ENCODE peak calls at places on chromosomes 3 and 15, in eight cellular contexts. N is endothelial cell of umbilical vein, J is HCT116, V is Panc1, L is GM12892, O is GM12891, K is transverse colon, C is breast epithelium. F is an unnamed sample.

GRCh38 chr3:185070491-185071335 is 82.1 kb downstream of the C3orf70 start:
- DNase-seq in N (peak), J (peak), V (no peak), L (no peak), O (no peak), K (peak), C (no peak), F (no peak)

GRCh38 chr3:179463299-179463698 is 12.0 kb upstream of the GNB4 start:
- DNase-seq in N (no peak), J (no peak), V (no peak), L (no peak), O (no peak), K (no peak), C (no peak), F (no peak)

GRCh38 chr15:40843885-40844542 is at the start of gene SPINT1:
- DNase-seq in N (no peak), J (no peak), V (no peak), L (peak), O (peak), K (peak), C (peak), F (no peak)

GRCh38 chr3:124491098-124491497 is 239.2 kb upstream of the UMPS start:
- DNase-seq in N (no peak), J (no peak), V (no peak), L (no peak), O (no peak), K (peak), C (no peak), F (no peak)

GRCh38 chr3:166783206-166783605 is 596.9 kb downstream of the ZBBX start:
- DNase-seq in N (no peak), J (no peak), V (no peak), L (no peak), O (no peak), K (no peak), C (no peak), F (no peak)

GRCh38 chr3:187919018-187919417 is 173.8 kb upstream of the BCL6 start:
- DNase-seq in N (no peak), J (no peak), V (no peak), L (no peak), O (peak), K (peak), C (no peak), F (no peak)

GRCh38 chr3:172213168-172213567 is 173.8 kb downstream of the FNDC3B start:
- DNase-seq in N (no peak), J (no peak), V (no peak), L (no peak), O (no peak), K (no peak), C (no peak), F (no peak)

GRCh38 chr3:141234283-141234682 is 2.7 kb downstream of the PXYLP1 start:
- DNase-seq in N (no peak), J (no peak), V (no peak), L (no peak), O (no peak), K (no peak), C (no peak), F (no peak)

GRCh38 chr3:195571361-195571760 is 12.4 kb downstream of the APOD start:
- DNase-seq in N (no peak), J (no peak), V (no peak), L (no peak), O (no peak), K (no peak), C (no peak), F (no peak)

GRCh38 chr3:53816430-53816829 is 29.8 kb downstream of the CHDH start:
- DNase-seq in N (no peak), J (no peak), V (no peak), L (no peak), O (no peak), K (no peak), C (no peak), F (no peak)

GRCh38 chr3:55723653-55724406 is 236.7 kb upstream of the WNT5A start:
- DNase-seq in N (no peak), J (no peak), V (no peak), L (no peak), O (no peak), K (no peak), C (no peak), F (no peak)

GRCh38 chr3:46862689-46863020 is 589 bp downstream of the MYL3 start:
- DNase-seq in N (no peak), J (no peak), V (no peak), L (no peak), O (no peak), K (no peak), C (no peak), F (no peak)

GRCh38 chr3:125643127-125643526 is 47.8 kb upstream of the OSBPL11 start:
- DNase-seq in N (no peak), J (no peak), V (no peak), L (no peak), O (no peak), K (no peak), C (no peak), F (no peak)

GRCh38 chr3:49273825-49274532 is 3.1 kb downstream of the C3orf62 start:
- DNase-seq in N (no peak), J (no peak), V (no peak), L (no peak), O (no peak), K (no peak), C (no peak), F (no peak)

DNA sequence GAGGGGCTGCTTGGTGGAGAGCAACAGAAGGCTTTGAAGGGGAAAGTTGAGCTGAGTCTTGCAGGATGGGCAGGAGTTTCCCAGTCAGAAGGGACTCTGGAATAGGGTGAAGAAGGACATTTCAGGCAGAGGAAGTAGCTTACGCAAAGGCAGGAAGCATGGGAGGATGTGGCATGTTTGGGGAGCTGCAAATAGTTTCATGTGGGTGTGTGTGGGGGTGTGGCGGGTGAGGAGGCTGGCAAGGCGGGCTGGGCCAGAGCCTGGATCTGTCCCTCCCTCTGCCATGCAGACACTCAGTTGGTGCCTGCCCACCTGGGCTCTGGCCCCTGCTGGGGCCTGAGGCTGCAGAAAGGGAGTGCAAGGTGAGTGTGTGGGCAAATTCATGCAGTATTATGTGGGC is 10.4 kb downstream of the TEX264 start:
- DNase-seq in N (no peak), J (no peak), V (no peak), L (no peak), O (no peak), K (peak), C (no peak), F (no peak)
- TF ChIP-seq POLR2AphosphoS5 in N (no peak), J (no peak), V (no peak), L (no peak), O (no peak), K (no peak), C (no peak), F (no peak)

GRCh38 chr15:65773386-65774111 is 18.5 kb downstream of the DENND4A start:
- DNase-seq in N (no peak), J (no peak), V (no peak), L (no peak), O (no peak), K (peak), C (no peak), F (no peak)
- TF ChIP-seq POLR2AphosphoS5 in N (no peak), J (no peak), V (no peak), L (no peak), O (no peak), K (no peak), C (no peak), F (no peak)

GRCh38 chr3:149274220-149274619 is 52.6 kb upstream of the CP start:
- DNase-seq in N (peak), J (no peak), V (no peak), L (no peak), O (no peak), K (no peak), C (no peak), F (no peak)

GRCh38 chr3:149271669-149272068 is 50.0 kb upstream of the CP start:
- DNase-seq in N (no peak), J (no peak), V (no peak), L (no peak), O (no peak), K (no peak), C (no peak), F (no peak)

GRCh38 chr3:149270180-149270579 is 48.6 kb upstream of the CP start:
- DNase-seq in N (no peak), J (no peak), V (no peak), L (no peak), O (no peak), K (no peak), C (no peak), F (no peak)

GRCh38 chr3:149276621-149277020 is 55.0 kb upstream of the CP start:
- DNase-seq in N (no peak), J (no peak), V (no peak), L (no peak), O (no peak), K (no peak), C (no peak), F (no peak)

GRCh38 chr3:149273096-149273751 is 51.6 kb upstream of the CP start:
- DNase-seq in N (peak), J (peak), V (peak), L (no peak), O (no peak), K (peak), C (no peak), F (peak)
- TF ChIP-seq POLR2AphosphoS5 in N (no peak), J (no peak), V (peak), L (no peak), O (no peak), K (no peak), C (no peak), F (no peak)

DNA sequence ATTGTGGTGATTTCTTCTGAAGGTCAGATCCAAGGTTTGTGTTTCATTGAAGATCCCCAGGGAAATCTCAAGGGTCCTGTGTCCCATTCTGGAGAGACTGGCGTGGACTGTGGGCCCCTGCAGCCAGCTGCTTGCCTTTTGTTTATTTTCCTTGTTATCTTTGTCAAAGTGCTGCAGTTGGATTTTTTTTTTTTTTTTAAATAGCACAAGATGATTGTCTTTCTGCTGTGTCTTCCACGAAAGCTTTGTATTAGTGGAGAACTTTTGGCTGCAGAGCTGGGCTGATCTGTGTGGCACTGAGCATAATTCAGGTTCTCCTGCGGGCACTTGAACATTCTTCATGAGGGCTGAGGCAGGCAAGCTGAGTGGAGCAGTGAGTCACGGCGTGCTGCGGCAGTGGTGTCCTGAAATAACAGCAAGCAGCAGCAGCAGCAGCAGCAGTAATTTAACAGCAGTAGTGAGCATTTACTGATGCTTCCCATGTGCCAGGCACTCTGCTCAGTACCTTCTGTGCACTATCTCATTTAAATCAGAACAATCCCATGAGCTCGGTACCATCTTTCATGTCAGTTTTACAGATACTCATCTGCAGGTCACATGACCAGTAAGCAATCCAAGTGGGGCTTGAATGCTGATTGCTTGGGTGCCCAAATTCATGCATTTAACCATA is 45.7 kb downstream of the MITF start:
- DNase-seq in N (peak), J (no peak), V (no peak), L (no peak), O (no peak), K (peak), C (no peak), F (no peak)
- TF ChIP-seq POLR2AphosphoS5 in N (no peak), J (no peak), V (no peak), L (no peak), O (no peak), K (no peak), C (no peak), F (no peak)

GRCh38 chr3:6861331-6861988 is 545 bp downstream of the GRM7 start:
- DNase-seq in N (no peak), J (no peak), V (no peak), L (no peak), O (no peak), K (no peak), C (no peak), F (no peak)
- TF ChIP-seq POLR2AphosphoS5 in N (no peak), J (no peak), V (no peak), L (no peak), O (no peak), K (no peak), C (no peak), F (no peak)

GRCh38 chr3:58217209-58217811 is 6.5 kb upstream of the DNASE1L3 start:
- DNase-seq in N (peak), J (peak), V (peak), L (no peak), O (no peak), K (peak), C (peak), F (no peak)
- TF ChIP-seq POLR2AphosphoS5 in N (no peak), J (peak), V (no peak), L (no peak), O (no peak), K (no peak), C (no peak), F (no peak)

F was measured in SK-N-MC.